ENCODE peak calls at places on chromosomes 6 and 20, in nine cellular contexts. B is A549, M is WTC11, E is endothelial cell of umbilical vein, K is GM12878, L is HCT116, D is K562, A is SK-N-SH, X is HepG2. U is an unnamed sample.

GRCh38 chr6:168130168-168130651 is 51.2 kb upstream of the FRMD1 start:
- DNase-seq in B (no peak), M (no peak), E (no peak), K (no peak), L (no peak), D (no peak), A (no peak), X (no peak), U (no peak)

GRCh38 chr6:127725821-127726220 is 148.8 kb downstream of the C6orf58 start:
- DNase-seq in B (no peak), M (no peak), E (no peak), K (no peak), L (no peak), D (no peak), A (no peak), X (no peak), U (no peak)

GRCh38 chr6:54493138-54493537 is 184.9 kb downstream of the TINAG start:
- DNase-seq in B (peak), M (no peak), E (peak), K (no peak), L (peak), D (no peak), A (no peak), X (no peak), U (no peak)

GRCh38 chr20:32621071-32621913 is 36.2 kb upstream of the NOL4L start:
- DNase-seq in B (no peak), M (no peak), E (no peak), K (no peak), L (peak), D (peak), A (peak), X (no peak), U (peak)

GRCh38 chr20:38843346-38843745 is 37.8 kb downstream of the PPP1R16B start:
- DNase-seq in B (no peak), M (no peak), E (no peak), K (no peak), L (no peak), D (no peak), A (no peak), X (no peak), U (no peak)

GRCh38 chr6:25320459-25320858 is 41.3 kb downstream of the CARMIL1 start:
- DNase-seq in B (no peak), M (no peak), E (peak), K (no peak), L (no peak), D (no peak), A (no peak), X (no peak), U (no peak)

GRCh38 chr6:10099648-10100047 is 315.2 kb downstream of the TFAP2A start:
- DNase-seq in B (no peak), M (no peak), E (no peak), K (no peak), L (no peak), D (no peak), A (no peak), X (no peak), U (peak)

GRCh38 chr6:41728073-41728936 is 7.1 kb downstream of the TFEB start:
- DNase-seq in B (no peak), M (no peak), E (no peak), K (no peak), L (no peak), D (no peak), A (no peak), X (peak), U (no peak)

GRCh38 chr20:50415031-50415515 is 95.1 kb upstream of the PTPN1 start:
- DNase-seq in B (no peak), M (no peak), E (no peak), K (no peak), L (peak), D (no peak), A (no peak), X (no peak), U (no peak)

GRCh38 chr6:41976794-41977484 is 35.3 kb upstream of the CCND3 start:
- DNase-seq in B (peak), M (no peak), E (no peak), K (no peak), L (no peak), D (no peak), A (no peak), X (peak), U (no peak)

GRCh38 chr20:22691369-22692118 is 107.2 kb upstream of the FOXA2 start:
- DNase-seq in B (peak), M (peak), E (peak), K (no peak), L (peak), D (peak), A (peak), X (peak), U (peak)

GRCh38 chr6:48553449-48553848 is 442.5 kb upstream of the PTCHD4 start:
- DNase-seq in B (no peak), M (no peak), E (no peak), K (no peak), L (no peak), D (no peak), A (no peak), X (no peak), U (no peak)

GRCh38 chr6:135535989-135536414 is 38.5 kb upstream of the AHI1 start:
- DNase-seq in B (peak), M (no peak), E (peak), K (peak), L (peak), D (peak), A (peak), X (peak), U (peak)

GRCh38 chr20:41082306-41082705 is 53.7 kb downstream of the TOP1 start:
- DNase-seq in B (no peak), M (no peak), E (no peak), K (no peak), L (no peak), D (no peak), A (no peak), X (no peak), U (no peak)

GRCh38 chr6:81752969-81753708 is 658 bp upstream of the TENT5A start:
- DNase-seq in B (peak), M (peak), E (peak), K (no peak), L (peak), D (peak), A (peak), X (peak), U (peak)

GRCh38 chr6:56842602-56843475 is 112.1 kb upstream of the BEND6 start:
- DNase-seq in B (peak), M (peak), E (peak), K (no peak), L (no peak), D (no peak), A (peak), X (no peak), U (peak)

GRCh38 chr20:35120012-35120701 is 27.0 kb downstream of the EDEM2 start:
- DNase-seq in B (no peak), M (no peak), E (peak), K (no peak), L (no peak), D (peak), A (no peak), X (no peak), U (peak)

GRCh38 chr6:73610444-73611275 is 43.1 kb downstream of the SLC17A5 start:
- DNase-seq in B (peak), M (no peak), E (peak), K (peak), L (peak), D (no peak), A (peak), X (peak), U (peak)

GRCh38 chr20:37401930-37402675 is 56.2 kb downstream of the SRC start:
- DNase-seq in B (no peak), M (no peak), E (no peak), K (no peak), L (no peak), D (no peak), A (no peak), X (no peak), U (no peak)

GRCh38 chr6:128803911-128804310 is 79.0 kb upstream of the LAMA2 start:
- DNase-seq in B (no peak), M (no peak), E (peak), K (no peak), L (no peak), D (no peak), A (no peak), X (no peak), U (no peak)

GRCh38 chr20:32006841-32007786 is 3.1 kb upstream of the CCM2L start:
- DNase-seq in B (no peak), M (no peak), E (no peak), K (no peak), L (no peak), D (no peak), A (no peak), X (peak), U (no peak)

GRCh38 chr20:57582432-57583288 is 21.8 kb downstream of the PCK1 start:
- DNase-seq in B (peak), M (peak), E (peak), K (no peak), L (no peak), D (peak), A (peak), X (peak), U (peak)

GRCh38 chr6:121510568-121511177 is 75.2 kb downstream of the GJA1 start:
- DNase-seq in B (peak), M (no peak), E (peak), K (no peak), L (no peak), D (no peak), A (no peak), X (no peak), U (no peak)

GRCh38 chr6:90156861-90157260 is 139.8 kb downstream of the BACH2 start:
- DNase-seq in B (no peak), M (no peak), E (no peak), K (no peak), L (no peak), D (no peak), A (no peak), X (no peak), U (no peak)

GRCh38 chr20:53493201-53493908 is 100.3 kb downstream of the ZNF217 start:
- DNase-seq in B (no peak), M (no peak), E (no peak), K (no peak), L (no peak), D (no peak), A (peak), X (no peak), U (no peak)
- TF ChIP-seq CTCF in B (no peak), M (no peak), E (no peak), K (no peak), L (no peak), D (no peak), A (no peak), X (no peak), U (no peak)

GRCh38 chr6:12720310-12720709 is 3.7 kb downstream of the PHACTR1 start:
- DNase-seq in B (no peak), M (no peak), E (no peak), K (no peak), L (no peak), D (no peak), A (no peak), X (no peak), U (peak)

GRCh38 chr6:12717356-12717755 is 789 bp downstream of the PHACTR1 start:
- DNase-seq in B (no peak), M (no peak), E (no peak), K (no peak), L (no peak), D (no peak), A (peak), X (peak), U (no peak)

GRCh38 chr6:12716298-12716853 is at the start of gene PHACTR1:
- DNase-seq in B (no peak), M (no peak), E (no peak), K (no peak), L (no peak), D (no peak), A (no peak), X (no peak), U (no peak)

GRCh38 chr6:12719017-12719416 is 2.5 kb downstream of the PHACTR1 start:
- DNase-seq in B (no peak), M (no peak), E (no peak), K (no peak), L (no peak), D (no peak), A (no peak), X (no peak), U (no peak)

GRCh38 chr6:12718025-12718424 is 1.5 kb downstream of the PHACTR1 start:
- DNase-seq in B (peak), M (no peak), E (no peak), K (no peak), L (no peak), D (no peak), A (no peak), X (peak), U (no peak)
- TF ChIP-seq MAX in B (no peak), M (no peak), E (no peak), K (no peak), L (no peak), D (no peak), A (no peak), X (no peak), U (no peak)

GRCh38 chr6:157943964-157944283 is 37.7 kb upstream of the SYNJ2 start:
- DNase-seq in B (no peak), M (no peak), E (no peak), K (no peak), L (no peak), D (no peak), A (no peak), X (no peak), U (no peak)

GRCh38 chr6:157943249-157943963 is 38.3 kb upstream of the SYNJ2 start:
- DNase-seq in B (no peak), M (no peak), E (no peak), K (no peak), L (no peak), D (no peak), A (no peak), X (no peak), U (no peak)

GRCh38 chr6:157946053-157946617 is 35.5 kb upstream of the SYNJ2 start:
- DNase-seq in B (no peak), M (no peak), E (no peak), K (no peak), L (no peak), D (no peak), A (no peak), X (no peak), U (no peak)

GRCh38 chr6:157944983-157945931 is 36.4 kb upstream of the SYNJ2 start:
- DNase-seq in B (no peak), M (no peak), E (no peak), K (no peak), L (no peak), D (no peak), A (no peak), X (no peak), U (no peak)

DNA sequence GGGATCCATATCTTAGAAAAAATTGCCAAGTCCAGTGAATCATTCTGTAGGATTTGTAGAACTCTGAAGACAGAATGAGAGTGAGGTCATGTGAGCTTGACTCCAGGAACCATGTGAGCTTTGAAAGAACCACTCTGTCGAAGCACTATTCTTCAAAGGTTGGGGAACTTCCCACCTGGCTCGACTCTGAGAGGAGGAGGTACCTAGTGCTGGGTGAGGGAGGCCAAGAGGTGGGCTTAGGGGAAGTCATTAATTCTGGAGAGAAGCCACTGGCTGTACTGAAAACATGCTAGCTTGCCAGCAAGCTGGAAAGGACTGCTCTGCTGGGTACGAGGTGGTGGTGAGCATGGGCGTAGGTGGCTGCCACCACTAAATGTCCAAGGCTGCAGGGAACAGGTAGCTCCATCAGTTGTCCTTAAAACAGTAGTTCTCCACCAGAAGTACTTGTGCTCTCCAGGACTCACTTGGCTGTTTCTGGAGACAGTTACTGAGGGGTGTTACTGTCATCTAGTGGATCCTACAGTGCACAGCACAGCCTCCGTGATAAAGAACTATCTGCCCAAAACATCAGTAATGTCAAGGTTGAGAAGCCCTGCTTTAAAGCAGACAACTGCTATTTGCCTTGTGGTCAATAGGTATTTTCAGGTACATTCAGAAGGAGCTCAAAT is 34.7 kb upstream of the SYNJ2 start:
- DNase-seq in B (peak), M (no peak), E (no peak), K (peak), L (no peak), D (no peak), A (peak), X (peak), U (peak)
- TF ChIP-seq CTCF in B (peak), M (no peak), E (peak), K (peak), L (peak), D (peak), A (peak), X (peak), U (peak)

GRCh38 chr6:85591207-85591606 is 2.5 kb downstream of the SNX14 start:
- DNase-seq in B (no peak), M (no peak), E (no peak), K (no peak), L (no peak), D (no peak), A (no peak), X (no peak), U (no peak)

GRCh38 chr6:85593438-85594196 is at the start of gene SNX14:
- DNase-seq in B (peak), M (peak), E (peak), K (peak), L (peak), D (peak), A (peak), X (peak), U (peak)

GRCh38 chr6:85592044-85592443 is 1.6 kb downstream of the SNX14 start:
- DNase-seq in B (no peak), M (no peak), E (no peak), K (no peak), L (no peak), D (no peak), A (no peak), X (no peak), U (no peak)

DNA sequence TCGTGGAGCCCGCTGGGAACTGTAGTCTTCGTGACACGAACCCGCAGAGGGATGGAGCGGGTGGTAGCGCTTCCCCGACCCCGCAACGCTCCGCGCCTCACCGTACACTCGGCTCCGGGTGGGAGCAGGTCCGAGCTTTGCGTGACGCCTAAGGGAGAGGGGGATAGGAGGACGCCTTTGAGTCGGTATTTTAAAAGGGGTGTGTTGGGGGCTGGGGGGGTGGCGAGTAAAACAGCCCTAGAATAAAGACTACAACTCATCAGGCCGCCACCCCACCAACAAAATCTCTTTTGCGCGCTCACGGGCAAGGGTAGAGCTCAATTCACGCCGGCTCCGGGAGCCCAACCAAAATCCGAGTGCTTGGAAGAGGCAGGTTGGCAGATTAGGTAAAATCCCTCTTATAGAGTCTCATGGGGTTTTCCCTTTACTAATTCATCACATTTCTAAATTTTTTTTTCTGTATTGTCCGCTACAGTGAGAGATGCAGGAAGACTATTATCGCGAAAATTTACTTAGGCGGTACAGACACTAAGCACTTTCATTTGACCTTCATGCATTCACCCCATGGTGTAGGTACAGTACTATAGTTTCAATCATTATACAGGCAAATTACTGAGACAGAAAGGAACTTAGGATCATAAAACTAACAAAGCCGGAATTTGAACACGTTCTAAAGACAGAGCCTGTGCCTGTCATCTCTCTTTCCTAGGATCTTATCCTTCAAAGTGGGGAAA is 706 bp upstream of the SNX14 start:
- DNase-seq in B (no peak), M (no peak), E (peak), K (no peak), L (no peak), D (no peak), A (no peak), X (no peak), U (no peak)
- TF ChIP-seq MAX in B (no peak), M (no peak), E (no peak), K (no peak), L (no peak), D (no peak), A (no peak), X (no peak), U (no peak)

GRCh38 chr6:161103475-161103874 is 111.9 kb downstream of the MAP3K4 start:
- DNase-seq in B (no peak), M (no peak), E (no peak), K (no peak), L (no peak), D (no peak), A (no peak), X (no peak), U (no peak)

GRCh38 chr6:161095916-161096315 is 104.3 kb downstream of the MAP3K4 start:
- DNase-seq in B (no peak), M (no peak), E (no peak), K (no peak), L (no peak), D (no peak), A (no peak), X (no peak), U (no peak)

GRCh38 chr6:161104966-161105365 is 113.4 kb downstream of the MAP3K4 start:
- DNase-seq in B (no peak), M (no peak), E (no peak), K (no peak), L (no peak), D (no peak), A (no peak), X (no peak), U (no peak)

GRCh38 chr6:161101517-161101916 is 109.9 kb downstream of the MAP3K4 start:
- DNase-seq in B (no peak), M (peak), E (no peak), K (no peak), L (no peak), D (no peak), A (peak), X (no peak), U (peak)

DNA sequence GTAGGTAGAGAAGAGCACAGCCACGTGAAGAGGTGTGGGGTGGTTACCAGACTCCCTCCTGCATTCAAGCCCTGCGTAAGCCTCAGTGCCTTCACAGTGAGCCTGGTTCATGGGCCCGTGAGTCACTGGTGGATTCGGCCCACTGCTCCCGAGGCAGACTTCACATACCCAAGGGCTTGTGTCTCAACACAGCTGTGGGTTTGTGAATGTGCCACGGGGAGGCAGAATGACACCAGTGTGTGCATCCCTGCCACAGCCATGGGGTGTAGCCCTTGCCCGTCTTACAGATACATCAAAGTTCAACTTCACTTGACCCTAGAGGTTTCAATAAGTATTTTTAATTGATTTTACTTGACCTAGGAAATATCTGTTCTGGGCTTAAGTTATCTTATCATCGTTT is 108.5 kb downstream of the MAP3K4 start:
- DNase-seq in B (no peak), M (no peak), E (no peak), K (no peak), L (no peak), D (no peak), A (no peak), X (no peak), U (no peak)
- TF ChIP-seq CTCF in B (no peak), M (no peak), E (no peak), K (no peak), L (no peak), D (peak), A (no peak), X (peak), U (no peak)

DNA sequence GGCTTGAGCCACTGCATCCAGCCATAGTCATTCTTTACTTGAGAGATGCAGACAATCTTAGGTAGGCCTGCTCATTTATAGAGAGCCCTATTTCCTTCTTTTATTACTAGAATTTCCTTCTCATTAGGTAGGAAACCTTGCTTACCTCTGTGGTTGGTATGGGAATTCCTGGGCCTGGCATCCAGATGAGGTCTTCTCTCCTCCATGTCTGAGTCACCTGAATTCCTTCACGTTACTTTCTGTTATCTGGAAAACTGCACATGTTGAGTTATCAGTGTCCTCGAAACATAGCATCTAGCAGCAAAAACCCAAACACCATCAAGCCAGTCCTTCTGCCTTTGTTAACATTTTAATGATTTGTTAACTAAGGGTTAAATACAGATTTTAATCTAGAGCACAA is 2.2 kb downstream of the ZNFX1 start:
- DNase-seq in B (no peak), M (no peak), E (no peak), K (no peak), L (no peak), D (no peak), A (no peak), X (no peak), U (no peak)
- TF ChIP-seq MAX in B (no peak), M (no peak), E (no peak), K (no peak), L (no peak), D (no peak), A (no peak), X (no peak), U (no peak)

GRCh38 chr6:134317471-134318131 is at the start of gene SGK1:
- DNase-seq in B (peak), M (peak), E (peak), K (no peak), L (no peak), D (no peak), A (peak), X (no peak), U (no peak)
- TF ChIP-seq CTCF in B (no peak), M (no peak), E (no peak), K (no peak), L (no peak), D (no peak), A (no peak), X (no peak), U (no peak)